ENCODE peak calls at places on chromosomes 3 and 15, in four cellular contexts. M is uterus, B is adrenal gland, H is right lobe of liver. O is an unnamed sample.

GRCh38 chr3:10471337-10471721 is 34.1 kb downstream of the ATP2B2 start:
- DNase-seq in H (no peak), B (no peak), M (no peak), O (no peak)

GRCh38 chr3:112811150-112811884 is 35.3 kb downstream of the CD200R1L start:
- DNase-seq in M (peak; percentile 89), B (peak; percentile 76), H (no peak), O (no peak)

GRCh38 chr15:48565560-48566482 is 79.7 kb downstream of the FBN1 start:
- DNase-seq in B (no peak), M (no peak), H (no peak), O (no peak)

GRCh38 chr15:66864086-66864830 is 162.2 kb downstream of the SMAD6 start:
- DNase-seq in M (no peak), H (no peak), B (no peak), O (peak; percentile 8)

GRCh38 chr3:73658227-73658626 is 33.5 kb upstream of the PDZRN3 start:
- DNase-seq in M (no peak), H (no peak), B (no peak), O (no peak)

GRCh38 chr3:53011324-53011723 is 34.5 kb downstream of the SFMBT1 start:
- DNase-seq in B (no peak), H (no peak), M (no peak), O (no peak)

GRCh38 chr3:112699436-112699978 is 58.6 kb upstream of the CCDC80 start:
- DNase-seq in M (no peak), H (no peak), B (peak; percentile 30), O (no peak)

GRCh38 chr15:101043911-101044624 is 124.9 kb downstream of the LRRK1 start:
- DNase-seq in B (no peak), M (peak; percentile 10), H (no peak), O (peak; percentile 16)

GRCh38 chr3:9149566-9149965 is 99.9 kb downstream of the SRGAP3 start:
- DNase-seq in M (no peak), B (no peak), H (peak; percentile 31), O (peak; percentile 78)

GRCh38 chr3:67832807-67833206 is 178.4 kb upstream of the SUCLG2 start:
- DNase-seq in H (no peak), B (no peak), M (no peak), O (no peak)

GRCh38 chr3:124202754-124203153 is 210.8 kb upstream of the ROPN1 start:
- DNase-seq in M (peak; percentile 72), H (no peak), B (peak; percentile 55), O (no peak)

GRCh38 chr3:145089337-145089736 is 1071.6 kb downstream of the PLOD2 start:
- DNase-seq in B (no peak), M (no peak), H (no peak), O (no peak)

GRCh38 chr3:28476194-28476593 is 127.6 kb upstream of the AZI2 start:
- DNase-seq in B (no peak), H (no peak), M (no peak), O (no peak)

GRCh38 chr3:46979958-46980497 is 562 bp downstream of the NBEAL2 start:
- DNase-seq in M (peak; percentile 53), B (peak; percentile 51), H (peak; percentile 45), O (no peak)

GRCh38 chr15:68583321-68583720 is 4.5 kb downstream of the CORO2B start:
- DNase-seq in M (no peak), B (no peak), H (no peak), O (no peak)

GRCh38 chr15:55108858-55109518 is 87.8 kb downstream of the RSL24D1 start:
- DNase-seq in M (no peak), H (peak; percentile 62), B (peak; percentile 64), O (peak; percentile 65)

GRCh38 chr3:153284282-153284938 is 122.4 kb downstream of the RAP2B start:
- DNase-seq in M (peak; percentile 72), B (peak; percentile 65), H (no peak), O (no peak)

GRCh38 chr15:68818671-68819450 is 1.8 kb downstream of the ANP32A start:
- DNase-seq in M (peak; percentile 36), H (peak; percentile 76), B (peak; percentile 51), O (peak; percentile 35)

GRCh38 chr3:154132777-154133375 is 11.7 kb downstream of the ARHGEF26 start:
- DNase-seq in B (no peak), M (no peak), H (no peak), O (no peak)

GRCh38 chr15:40764766-40765136 is 883 bp downstream of the GCHFR start:
- DNase-seq in B (no peak), M (no peak), H (no peak), O (no peak)

DNA sequence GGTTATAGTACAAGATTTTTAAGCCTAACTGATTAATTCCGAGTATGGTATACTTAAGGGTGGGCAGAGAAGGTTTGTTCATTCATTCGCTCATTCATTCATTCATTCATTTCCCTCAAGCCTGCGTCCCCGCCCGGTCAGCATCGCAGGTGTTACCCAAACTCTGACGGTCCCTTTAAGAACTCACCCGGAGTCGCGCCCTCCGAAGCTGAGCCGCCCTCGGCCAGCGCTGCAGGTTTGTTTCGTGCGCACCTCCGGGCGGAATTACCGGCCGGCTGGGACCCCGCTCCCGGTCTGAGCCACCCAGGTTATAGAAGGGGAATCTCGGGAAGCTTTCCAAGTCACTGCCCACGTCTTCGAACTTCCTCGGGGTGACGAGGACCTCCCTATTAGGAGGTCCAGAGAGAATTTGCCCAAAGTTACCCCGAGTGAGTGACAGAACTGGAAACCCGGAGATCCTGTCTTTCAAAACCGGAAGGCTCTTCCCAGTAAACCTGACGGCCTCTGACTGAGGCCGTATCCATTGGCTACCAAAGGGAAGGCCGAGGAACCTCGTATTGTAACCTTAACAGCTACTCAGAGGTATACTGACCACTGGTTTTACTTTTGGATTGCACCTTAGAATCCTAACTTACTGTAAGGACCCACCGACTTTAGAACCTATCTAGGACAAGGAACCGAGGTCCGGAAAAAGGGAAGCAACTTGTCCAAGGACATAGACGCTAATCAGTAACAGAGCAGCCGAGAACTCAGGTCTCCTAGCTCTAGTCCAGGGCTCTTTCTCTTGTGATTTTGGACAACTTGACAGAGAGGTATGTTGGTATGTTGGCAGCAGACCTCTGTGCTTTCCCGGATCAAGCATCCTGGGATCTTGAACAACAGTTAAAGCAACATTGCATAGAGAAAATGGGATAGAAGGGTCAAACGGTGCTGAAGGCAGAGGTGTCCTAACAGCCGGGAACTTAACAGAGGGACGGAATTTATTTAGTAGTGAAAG is 744 bp upstream of the DLG1 start:
- DNase-seq in H (peak; percentile 56), B (peak; percentile 37), M (peak; percentile 21), O (peak; percentile 75)
- TF ChIP-seq POLR2A in H (peak; percentile 50), B (no peak), M (no peak), O (no peak)

DNA sequence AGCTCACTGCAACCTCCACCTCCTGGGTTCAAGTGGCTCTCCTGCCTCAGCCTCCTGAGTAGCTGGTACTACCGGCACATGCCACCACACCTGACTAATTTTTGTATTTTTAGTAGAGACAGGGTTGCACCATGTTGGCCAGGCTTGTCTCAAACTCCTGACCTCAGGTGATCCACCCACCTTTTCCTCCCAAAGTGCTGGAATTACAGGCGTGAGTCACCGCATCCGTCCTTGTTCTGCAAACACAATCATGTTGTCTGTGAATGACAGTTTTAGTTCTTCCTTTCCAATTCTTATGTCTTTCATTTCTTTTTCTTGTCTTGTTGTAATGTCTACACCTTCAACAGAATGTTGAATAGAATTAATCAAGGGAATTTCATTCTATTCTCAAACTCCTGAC is 16.3 kb upstream of the SMCO1 start:
- DNase-seq in H (no peak), M (no peak), B (no peak), O (no peak)
- TF ChIP-seq POLR2A in H (no peak), M (no peak), B (no peak), O (no peak)

GRCh38 chr3:71129611-71130515 is 453.7 kb downstream of the FOXP1 start:
- DNase-seq in M (no peak), H (no peak), B (no peak), O (no peak)
- TF ChIP-seq POLR2A in M (no peak), H (peak; percentile 47), B (peak; percentile 57), O (no peak)

GRCh38 chr15:56467626-56468025 is 2.7 kb upstream of the MNS1 start:
- DNase-seq in B (no peak), M (no peak), H (no peak), O (no peak)

GRCh38 chr15:56460947-56461346 is 4.0 kb downstream of the MNS1 start:
- DNase-seq in M (no peak), H (no peak), B (no peak), O (no peak)

GRCh38 chr15:56468271-56468912 is 3.5 kb upstream of the MNS1 start:
- DNase-seq in B (no peak), M (no peak), H (no peak), O (no peak)

GRCh38 chr15:56469484-56469883 is 4.5 kb upstream of the MNS1 start:
- DNase-seq in B (no peak), M (no peak), H (no peak), O (no peak)

GRCh38 chr15:56464893-56465520 is at the start of gene MNS1:
- DNase-seq in M (peak; percentile 92), H (peak; percentile 91), B (peak; percentile 92), O (peak; percentile 92)
- TF ChIP-seq POLR2A in M (no peak), H (no peak), B (no peak), O (no peak)

GRCh38 chr15:41925209-41925608 is 31.4 kb upstream of the SPTBN5 start:
- DNase-seq in M (no peak), H (no peak), B (no peak), O (no peak)
- TF ChIP-seq POLR2A in M (no peak), H (no peak), B (no peak), O (no peak)

GRCh38 chr3:137766069-137766960 is 2.2 kb downstream of the SOX14 start:
- DNase-seq in B (no peak), H (no peak), M (no peak), O (no peak)

GRCh38 chr3:137767146-137768020 is 3.3 kb downstream of the SOX14 start:
- DNase-seq in H (no peak), M (no peak), B (no peak), O (no peak)

GRCh38 chr3:137769321-137770065 is 5.4 kb downstream of the SOX14 start:
- DNase-seq in H (no peak), B (no peak), M (no peak), O (no peak)

GRCh38 chr3:137768361-137769320 is 4.5 kb downstream of the SOX14 start:
- DNase-seq in B (no peak), H (peak; percentile 32), M (no peak), O (no peak)

DNA sequence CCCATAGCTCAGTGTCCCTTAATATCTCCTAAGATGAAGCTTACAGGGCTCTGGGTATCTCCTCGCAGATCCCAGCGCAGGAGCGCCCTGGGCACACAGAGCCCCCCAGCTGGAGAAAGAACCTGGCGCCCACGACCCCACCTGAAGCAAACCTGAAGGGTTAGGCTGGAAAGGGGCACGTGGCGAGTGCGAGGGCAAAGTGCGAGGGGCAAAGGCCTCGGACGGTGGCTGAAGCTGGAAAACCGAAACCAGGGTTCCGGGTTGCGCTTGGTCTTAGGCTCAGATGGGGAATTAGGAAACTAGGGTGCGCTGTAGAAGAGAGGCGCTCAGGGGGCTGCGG is 3.9 kb downstream of the SOX14 start:
- DNase-seq in M (no peak), B (no peak), H (peak; percentile 44), O (no peak)
- TF ChIP-seq POLR2A in M (no peak), B (no peak), H (no peak), O (no peak)

DNA sequence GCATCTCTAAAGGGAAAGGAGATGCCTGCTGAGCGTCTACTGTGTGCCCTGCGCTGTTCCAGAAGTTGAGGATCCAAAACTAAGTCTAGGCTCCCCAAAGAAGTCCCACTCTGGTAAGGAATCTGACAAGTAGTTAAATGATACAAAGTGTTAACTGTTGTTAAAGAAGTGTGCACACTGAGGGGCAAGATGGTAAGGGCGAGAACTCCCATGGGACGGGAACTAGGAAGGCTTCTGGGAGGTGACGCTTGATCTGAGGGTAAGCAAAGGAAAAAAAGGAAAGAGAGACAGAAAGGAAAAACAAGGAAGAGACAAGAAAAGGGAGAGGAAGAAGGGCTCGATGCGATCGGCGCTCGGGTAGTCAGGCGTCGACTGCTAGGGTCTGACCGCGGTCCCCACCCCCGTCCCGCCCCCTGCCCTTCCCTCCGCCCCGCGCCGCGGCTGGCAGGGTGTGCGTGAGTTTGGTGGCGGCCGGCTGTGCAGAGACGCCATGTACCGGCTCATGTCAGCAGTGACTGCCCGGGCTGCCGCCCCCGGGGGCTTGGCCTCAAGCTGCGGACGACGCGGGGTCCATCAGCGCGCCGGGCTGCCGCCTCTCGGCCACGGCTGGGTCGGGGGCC is at the start of gene LACTB:
- DNase-seq in B (peak; percentile 91), M (peak; percentile 82), H (peak; percentile 91), O (peak; percentile 89)
- TF ChIP-seq POLR2A in B (peak; percentile 92), M (peak; percentile 70), H (peak; percentile 87), O (no peak)

O was measured in stomach.